ENCODE peak calls at places on chromosomes 4 and X, in five cellular contexts. One of them, this sample, is unnamed.

GRCh38 chr4:73998040-73999011 is at the start of gene CXCL5:
- DNase-seq in activated CD8-positive, alpha-beta memory T cell treated with anti-CD3 and anti-CD28 coated beads for 1 hour: no peak
- DNase-seq in endothelial cell: peak
- DNase-seq in HEK293T: no peak
- DNase-seq in amniotic stem cell: no peak
- DNase-seq in this sample: peak

GRCh38 chr4:53122280-53123116 is 243.4 kb downstream of the SCFD2 start:
- DNase-seq in HEK293T: no peak
- DNase-seq in endothelial cell: no peak
- DNase-seq in amniotic stem cell: no peak
- DNase-seq in activated CD8-positive, alpha-beta memory T cell treated with anti-CD3 and anti-CD28 coated beads for 1 hour: no peak
- DNase-seq in this sample: no peak

GRCh38 chrX:9595131-9595530 is 130.3 kb downstream of the TBL1X start:
- DNase-seq in amniotic stem cell: no peak
- DNase-seq in HEK293T: no peak
- DNase-seq in endothelial cell: no peak
- DNase-seq in activated CD8-positive, alpha-beta memory T cell treated with anti-CD3 and anti-CD28 coated beads for 1 hour: no peak
- DNase-seq in this sample: no peak

GRCh38 chr4:11748169-11748872 is 319.6 kb upstream of the HS3ST1 start:
- DNase-seq in amniotic stem cell: peak
- DNase-seq in HEK293T: no peak
- DNase-seq in activated CD8-positive, alpha-beta memory T cell treated with anti-CD3 and anti-CD28 coated beads for 1 hour: no peak
- DNase-seq in endothelial cell: no peak
- DNase-seq in this sample: no peak

GRCh38 chrX:108734426-108734825 is 1.9 kb downstream of the IRS4 start:
- DNase-seq in HEK293T: no peak
- DNase-seq in amniotic stem cell: no peak
- DNase-seq in activated CD8-positive, alpha-beta memory T cell treated with anti-CD3 and anti-CD28 coated beads for 1 hour: no peak
- DNase-seq in endothelial cell: no peak
- DNase-seq in this sample: no peak

GRCh38 chrX:21408776-21409175 is 34.6 kb downstream of the CNKSR2 start:
- DNase-seq in amniotic stem cell: no peak
- DNase-seq in activated CD8-positive, alpha-beta memory T cell treated with anti-CD3 and anti-CD28 coated beads for 1 hour: no peak
- DNase-seq in HEK293T: no peak
- DNase-seq in endothelial cell: no peak
- DNase-seq in this sample: no peak

GRCh38 chr4:88022289-88022688 is 14.9 kb downstream of the PKD2 start:
- DNase-seq in HEK293T: no peak
- DNase-seq in amniotic stem cell: no peak
- DNase-seq in activated CD8-positive, alpha-beta memory T cell treated with anti-CD3 and anti-CD28 coated beads for 1 hour: no peak
- DNase-seq in endothelial cell: no peak
- DNase-seq in this sample: no peak

GRCh38 chr4:186264660-186265059 is 1.3 kb upstream of the F11 start:
- DNase-seq in endothelial cell: no peak
- DNase-seq in HEK293T: no peak
- DNase-seq in amniotic stem cell: no peak
- DNase-seq in activated CD8-positive, alpha-beta memory T cell treated with anti-CD3 and anti-CD28 coated beads for 1 hour: no peak
- DNase-seq in this sample: no peak

GRCh38 chr4:145034727-145035211 is 63.2 kb downstream of the ANAPC10 start:
- DNase-seq in activated CD8-positive, alpha-beta memory T cell treated with anti-CD3 and anti-CD28 coated beads for 1 hour: no peak
- DNase-seq in amniotic stem cell: peak
- DNase-seq in endothelial cell: no peak
- DNase-seq in HEK293T: no peak
- DNase-seq in this sample: no peak

GRCh38 chrX:66634272-66634671 is 4.6 kb downstream of the EDA2R start:
- DNase-seq in amniotic stem cell: no peak
- DNase-seq in activated CD8-positive, alpha-beta memory T cell treated with anti-CD3 and anti-CD28 coated beads for 1 hour: no peak
- DNase-seq in HEK293T: no peak
- DNase-seq in endothelial cell: no peak
- DNase-seq in this sample: no peak

GRCh38 chr4:122007016-122007415 is 55.2 kb upstream of the TRPC3 start:
- DNase-seq in amniotic stem cell: no peak
- DNase-seq in endothelial cell: no peak
- DNase-seq in activated CD8-positive, alpha-beta memory T cell treated with anti-CD3 and anti-CD28 coated beads for 1 hour: no peak
- DNase-seq in HEK293T: no peak
- DNase-seq in this sample: no peak

GRCh38 chr4:190014771-190015537 is 12.1 kb downstream of the FRG2 start:
- DNase-seq in amniotic stem cell: no peak
- DNase-seq in activated CD8-positive, alpha-beta memory T cell treated with anti-CD3 and anti-CD28 coated beads for 1 hour: no peak
- DNase-seq in HEK293T: no peak
- DNase-seq in endothelial cell: peak
- DNase-seq in this sample: no peak

GRCh38 chr4:7420661-7421040 is 14.1 kb downstream of the PSAPL1 start:
- DNase-seq in HEK293T: no peak
- DNase-seq in amniotic stem cell: no peak
- DNase-seq in activated CD8-positive, alpha-beta memory T cell treated with anti-CD3 and anti-CD28 coated beads for 1 hour: no peak
- DNase-seq in endothelial cell: no peak
- DNase-seq in this sample: no peak

This sample was measured in heart left ventricle.